ENCODE peak calls at places on chromosomes 11 and 22, in five cellular contexts. B is A673, H is cardiac muscle cell, O is SK-N-SH, D is left ventricle myocardium inferior. K is an unnamed sample.

GRCh38 chr11:72352859-72353551 is 81.3 kb downstream of the CLPB start:
- DNase-seq in D (no peak), H (peak; percentile 59), O (peak; percentile 51), B (peak; percentile 57), K (no peak)

GRCh38 chr22:36238348-36239149 is 778 bp downstream of the APOL2 start:
- DNase-seq in H (peak; percentile 13), B (peak; percentile 32), D (no peak), O (peak; percentile 36), K (peak; percentile 42)

GRCh38 chr11:63738720-63739360 is 29.7 kb downstream of the ZFTA start:
- DNase-seq in H (peak; percentile 76), O (peak; percentile 50), B (peak; percentile 87), D (peak; percentile 63), K (peak; percentile 90)

GRCh38 chr22:35629406-35630234 is 12.5 kb upstream of the MB start:
- DNase-seq in D (no peak), B (peak; percentile 70), O (no peak), H (peak; percentile 37), K (no peak)

GRCh38 chr22:32686354-32686753 is 115.2 kb upstream of the TIMP3 start:
- DNase-seq in D (no peak), H (peak; percentile 27), O (no peak), B (no peak), K (no peak)

GRCh38 chr22:23259916-23260644 is 79.8 kb downstream of the BCR start:
- DNase-seq in O (no peak), B (no peak), D (no peak), H (no peak), K (no peak)

GRCh38 chr22:22787805-22788459 is 99.7 kb upstream of the IGLL5 start:
- DNase-seq in H (no peak), D (peak; percentile 35), B (peak; percentile 64), O (peak; percentile 66), K (no peak)

GRCh38 chr11:56910785-56911184 is 77.9 kb upstream of the OR5AK2 start:
- DNase-seq in H (no peak), O (no peak), D (no peak), B (no peak), K (no peak)

GRCh38 chr11:123580557-123581275 is 73.7 kb downstream of the SCN3B start:
- DNase-seq in B (peak; percentile 65), H (peak; percentile 76), D (peak; percentile 44), O (peak; percentile 89), K (no peak)

GRCh38 chr11:119859684-119860083 is 130.7 kb upstream of the NECTIN1 start:
- DNase-seq in O (no peak), D (peak; percentile 22), H (no peak), B (no peak), K (peak; percentile 66)

GRCh38 chr11:119644502-119644901 is 84.5 kb downstream of the NECTIN1 start:
- DNase-seq in D (no peak), B (no peak), O (no peak), H (no peak), K (no peak)

GRCh38 chr11:57752954-57753353 is 1.3 kb upstream of the BTBD18 start:
- DNase-seq in H (no peak), O (no peak), B (peak; percentile 29), D (no peak), K (no peak)

GRCh38 chr11:19419813-19420212 is 179.1 kb upstream of the E2F8 start:
- DNase-seq in D (no peak), B (no peak), O (no peak), H (no peak), K (no peak)

GRCh38 chr22:47851586-47851985 is 1089.1 kb downstream of the TBC1D22A start:
- DNase-seq in O (no peak), B (no peak), D (no peak), H (no peak), K (no peak)

GRCh38 chr22:22751043-22751603 is 106.7 kb downstream of the GGTLC2 start:
- DNase-seq in H (no peak), O (no peak), B (no peak), D (no peak), K (no peak)

GRCh38 chr11:76803811-76804600 is 20.9 kb downstream of the TSKU start:
- DNase-seq in H (no peak), B (no peak), D (no peak), O (no peak), K (no peak)
- H3K27ac ChIP-seq in H (no peak overlapping the region), B (no peak overlapping the region), D (no peak overlapping the region), O (no peak overlapping the region), K (no peak overlapping the region)

GRCh38 chr11:13552784-13553183 is 57.0 kb upstream of the PTH start:
- DNase-seq in H (no peak), D (no peak), B (no peak), O (no peak), K (no peak)
- H3K27me3 ChIP-seq in H (no peaks in the 10 kb centered on the region), D (no peaks in the 10 kb centered on the region), B (no peaks in the 10 kb centered on the region), O (no peaks in the 10 kb centered on the region), K (no peaks in the 10 kb centered on the region)

GRCh38 chr11:17498475-17498874 is 21.8 kb upstream of the ABCC8 start:
- DNase-seq in D (no peak), H (peak; percentile 32), O (no peak), B (no peak), K (no peak)
- TF ChIP-seq CTCF in D (no peak), H (peak; percentile 26), O (peak; percentile 36), B (no peak), K (no peak)

GRCh38 chr11:502288-503178 is 4.5 kb downstream of the RNH1 start:
- DNase-seq in B (no peak), O (peak; percentile 28), H (no peak), D (no peak), K (no peak)
- H3K27ac ChIP-seq in B (no peak overlapping the region), O (no peak overlapping the region), H (no peak overlapping the region), D (peak overlapping the region; percentile 99), K (peak overlapping the region; percentile 97)

DNA sequence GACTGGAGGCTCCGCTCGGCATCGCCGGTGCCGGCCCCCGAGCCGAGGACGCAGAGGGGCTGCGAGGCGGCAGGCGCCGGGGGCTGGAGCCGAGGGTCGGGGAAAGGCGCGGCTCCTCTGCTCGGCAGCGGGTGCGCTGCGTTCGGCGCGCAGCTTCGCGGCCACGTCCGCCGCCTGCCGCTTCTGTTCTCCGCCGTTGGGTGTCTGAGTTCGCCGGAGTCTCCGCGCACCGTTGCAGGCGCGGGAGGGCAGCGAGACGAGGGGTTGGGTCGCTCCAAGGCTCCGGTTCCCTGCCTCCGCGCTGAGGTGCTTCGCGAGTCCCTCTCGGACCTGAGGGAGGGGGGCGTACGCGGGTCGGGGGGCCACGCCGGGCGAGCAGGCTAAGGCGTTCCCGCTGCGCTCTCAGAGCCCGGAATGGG is 350 bp downstream of the MN1 start:
- DNase-seq in H (peak; percentile 70), B (peak; percentile 64), O (peak; percentile 84), D (peak; percentile 36), K (no peak)
- H3K27me3 ChIP-seq in H (peaks cover 36% of the 10 kb centered on the region), B (no peaks in the 10 kb centered on the region), O (peaks cover 7% of the 10 kb centered on the region), D (peaks cover 49% of the 10 kb centered on the region), K (peaks cover 36% of the 10 kb centered on the region)

DNA sequence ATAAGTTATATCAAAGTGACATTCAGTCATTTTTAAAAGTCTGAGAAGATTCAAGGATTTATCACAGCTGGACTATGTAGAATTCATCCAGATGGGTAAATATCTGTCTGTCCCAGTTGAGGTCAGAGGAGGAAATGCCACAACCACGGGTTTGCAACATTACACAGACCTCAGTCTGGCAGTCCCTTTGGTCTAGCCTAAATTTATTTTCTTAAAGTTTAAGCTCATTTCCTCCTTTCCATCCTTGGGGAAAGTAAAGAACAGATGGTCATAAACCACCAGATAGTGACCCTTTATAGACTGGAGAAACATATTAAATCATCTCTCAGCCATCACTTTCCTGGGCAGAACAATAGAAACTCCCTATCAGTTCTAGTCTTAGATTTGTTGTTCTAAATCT is 238.4 kb upstream of the DDI1 start:
- DNase-seq in B (no peak), D (no peak), H (no peak), O (no peak), K (no peak)
- TF ChIP-seq CTCF in B (no peak), D (no peak), H (no peak), O (no peak), K (no peak)

DNA sequence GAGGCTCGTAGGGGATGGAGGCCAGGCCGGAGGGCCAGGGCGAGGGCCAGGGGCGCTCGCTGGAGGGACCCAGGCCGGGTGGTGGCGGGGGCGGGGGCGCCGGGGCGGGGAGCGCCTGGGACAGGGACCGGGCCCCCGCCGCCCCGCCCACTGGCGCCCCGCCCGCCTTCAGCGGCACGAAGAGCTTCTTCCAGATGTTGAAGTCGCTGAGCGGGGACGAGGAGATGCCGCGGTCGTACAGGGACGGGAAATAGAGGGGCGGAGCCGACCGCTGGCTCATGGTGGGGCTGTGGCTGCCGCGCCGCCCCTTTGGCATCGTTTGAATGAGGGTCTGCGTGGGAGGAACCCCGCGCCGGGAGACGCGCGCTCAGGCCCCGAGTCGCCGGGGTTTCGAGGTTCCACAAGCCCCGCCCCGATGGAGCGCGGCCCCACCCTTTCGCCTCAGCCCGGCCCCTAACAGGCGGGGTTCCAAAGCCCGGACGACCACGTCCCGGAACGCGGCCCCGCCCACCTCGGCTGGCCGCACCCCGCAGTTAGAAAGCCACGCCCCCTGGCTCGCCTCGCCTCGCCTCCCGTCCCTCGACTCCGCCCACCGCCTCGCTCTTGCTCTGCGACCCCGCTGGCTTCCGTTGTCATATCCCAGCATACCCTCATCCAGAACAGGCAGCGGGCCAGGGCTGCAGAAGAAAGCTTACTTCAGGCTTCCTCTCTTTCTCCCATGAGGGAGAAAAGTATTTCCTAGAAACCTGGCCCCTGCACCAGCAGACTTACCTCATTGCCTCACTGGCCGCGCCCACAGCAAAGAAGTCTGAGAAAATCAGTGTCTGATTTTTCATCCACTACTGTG is at the start of gene C11orf91:
- DNase-seq in O (peak; percentile 98), H (peak; percentile 99), D (peak; percentile 98), B (peak; percentile 100), K (peak; percentile 90)
- H3K27ac ChIP-seq in O (peak within 1 kb of the TSS; percentile 93), H (peak within 1 kb of the TSS; percentile 36), D (peak within 1 kb of the TSS; percentile 89), B (peak within 1 kb of the TSS; percentile 74), K (peak within 1 kb of the TSS; percentile 85)